ENCODE peak calls at places on chromosomes 3 and 15, in ten cellular contexts. One of them, this sample, is unnamed.

GRCh38 chr3:188956839-188957489 is 214.8 kb upstream of the TPRG1 start:
- DNase-seq in NCI-H1436: peak; percentile 59
- DNase-seq in iris pigment epithelial cell: peak; percentile 76
- DNase-seq in stimulated activated CD8-positive, alpha-beta memory T cell treated with anti-CD3 and anti-CD28 coated beads, Interleukin-12 subunit alpha, Interleukin-12 subunit beta, amount 100 ng/mL, for 1 hour: no peak
- DNase-seq in progenitor cell of endocrine pancreas: no peak
- DNase-seq in NCI-H526: no peak
- DNase-seq in LoVo: peak; percentile 64
- DNase-seq in CD8-positive, alpha-beta T cell: no peak
- DNase-seq in T-helper 1 cell: no peak
- DNase-seq in HTR-8/SVneo: peak; percentile 45
- DNase-seq in this sample: peak; percentile 56

GRCh38 chr3:57927916-57928315 is 80.3 kb upstream of the FLNB start:
- DNase-seq in NCI-H1436: no peak
- DNase-seq in iris pigment epithelial cell: peak; percentile 45
- DNase-seq in stimulated activated CD8-positive, alpha-beta memory T cell treated with anti-CD3 and anti-CD28 coated beads, Interleukin-12 subunit alpha, Interleukin-12 subunit beta, amount 100 ng/mL, for 1 hour: no peak
- DNase-seq in progenitor cell of endocrine pancreas: no peak
- DNase-seq in NCI-H526: no peak
- DNase-seq in LoVo: no peak
- DNase-seq in CD8-positive, alpha-beta T cell: no peak
- DNase-seq in T-helper 1 cell: no peak
- DNase-seq in HTR-8/SVneo: no peak
- DNase-seq in this sample: no peak

GRCh38 chr15:86040360-86041095 is 39.1 kb upstream of the AGBL1 start:
- DNase-seq in NCI-H1436: no peak
- DNase-seq in iris pigment epithelial cell: no peak
- DNase-seq in stimulated activated CD8-positive, alpha-beta memory T cell treated with anti-CD3 and anti-CD28 coated beads, Interleukin-12 subunit alpha, Interleukin-12 subunit beta, amount 100 ng/mL, for 1 hour: no peak
- DNase-seq in progenitor cell of endocrine pancreas: no peak
- DNase-seq in NCI-H526: no peak
- DNase-seq in LoVo: no peak
- DNase-seq in CD8-positive, alpha-beta T cell: no peak
- DNase-seq in T-helper 1 cell: no peak
- DNase-seq in HTR-8/SVneo: no peak
- DNase-seq in this sample: no peak

GRCh38 chr15:48563944-48564343 is 81.6 kb downstream of the FBN1 start:
- DNase-seq in NCI-H1436: no peak
- DNase-seq in iris pigment epithelial cell: peak; percentile 51
- DNase-seq in stimulated activated CD8-positive, alpha-beta memory T cell treated with anti-CD3 and anti-CD28 coated beads, Interleukin-12 subunit alpha, Interleukin-12 subunit beta, amount 100 ng/mL, for 1 hour: no peak
- DNase-seq in progenitor cell of endocrine pancreas: no peak
- DNase-seq in NCI-H526: no peak
- DNase-seq in LoVo: no peak
- DNase-seq in CD8-positive, alpha-beta T cell: no peak
- DNase-seq in T-helper 1 cell: no peak
- DNase-seq in HTR-8/SVneo: no peak
- DNase-seq in this sample: no peak

GRCh38 chr15:58228708-58229107 is 90.5 kb downstream of the AQP9 start:
- DNase-seq in NCI-H1436: no peak
- DNase-seq in iris pigment epithelial cell: peak; percentile 73
- DNase-seq in stimulated activated CD8-positive, alpha-beta memory T cell treated with anti-CD3 and anti-CD28 coated beads, Interleukin-12 subunit alpha, Interleukin-12 subunit beta, amount 100 ng/mL, for 1 hour: no peak
- DNase-seq in progenitor cell of endocrine pancreas: no peak
- DNase-seq in NCI-H526: no peak
- DNase-seq in LoVo: no peak
- DNase-seq in CD8-positive, alpha-beta T cell: no peak
- DNase-seq in T-helper 1 cell: no peak
- DNase-seq in HTR-8/SVneo: no peak
- DNase-seq in this sample: no peak

GRCh38 chr15:62419206-62419605 is 254.1 kb upstream of the C2CD4B start:
- DNase-seq in NCI-H1436: no peak
- DNase-seq in iris pigment epithelial cell: no peak
- DNase-seq in stimulated activated CD8-positive, alpha-beta memory T cell treated with anti-CD3 and anti-CD28 coated beads, Interleukin-12 subunit alpha, Interleukin-12 subunit beta, amount 100 ng/mL, for 1 hour: no peak
- DNase-seq in progenitor cell of endocrine pancreas: no peak
- DNase-seq in NCI-H526: no peak
- DNase-seq in LoVo: no peak
- DNase-seq in CD8-positive, alpha-beta T cell: no peak
- DNase-seq in T-helper 1 cell: no peak
- DNase-seq in HTR-8/SVneo: no peak
- DNase-seq in this sample: no peak

GRCh38 chr3:127855246-127855645 is 32.9 kb upstream of the MGLL start:
- DNase-seq in NCI-H1436: no peak
- DNase-seq in iris pigment epithelial cell: no peak
- DNase-seq in stimulated activated CD8-positive, alpha-beta memory T cell treated with anti-CD3 and anti-CD28 coated beads, Interleukin-12 subunit alpha, Interleukin-12 subunit beta, amount 100 ng/mL, for 1 hour: no peak
- DNase-seq in progenitor cell of endocrine pancreas: no peak
- DNase-seq in NCI-H526: no peak
- DNase-seq in LoVo: no peak
- DNase-seq in CD8-positive, alpha-beta T cell: no peak
- DNase-seq in T-helper 1 cell: no peak
- DNase-seq in HTR-8/SVneo: no peak
- DNase-seq in this sample: no peak

GRCh38 chr15:80533934-80534333 is 129.8 kb downstream of the ARNT2 start:
- DNase-seq in NCI-H1436: no peak
- DNase-seq in iris pigment epithelial cell: no peak
- DNase-seq in stimulated activated CD8-positive, alpha-beta memory T cell treated with anti-CD3 and anti-CD28 coated beads, Interleukin-12 subunit alpha, Interleukin-12 subunit beta, amount 100 ng/mL, for 1 hour: no peak
- DNase-seq in progenitor cell of endocrine pancreas: no peak
- DNase-seq in NCI-H526: no peak
- DNase-seq in LoVo: no peak
- DNase-seq in CD8-positive, alpha-beta T cell: no peak
- DNase-seq in T-helper 1 cell: no peak
- DNase-seq in HTR-8/SVneo: no peak
- DNase-seq in this sample: no peak

GRCh38 chr3:58260733-58261132 is 23.1 kb downstream of the ABHD6 start:
- DNase-seq in NCI-H1436: no peak
- DNase-seq in iris pigment epithelial cell: peak; percentile 59
- DNase-seq in stimulated activated CD8-positive, alpha-beta memory T cell treated with anti-CD3 and anti-CD28 coated beads, Interleukin-12 subunit alpha, Interleukin-12 subunit beta, amount 100 ng/mL, for 1 hour: no peak
- DNase-seq in progenitor cell of endocrine pancreas: no peak
- DNase-seq in NCI-H526: no peak
- DNase-seq in LoVo: no peak
- DNase-seq in CD8-positive, alpha-beta T cell: no peak
- DNase-seq in T-helper 1 cell: no peak
- DNase-seq in HTR-8/SVneo: no peak
- DNase-seq in this sample: no peak

GRCh38 chr3:535566-536416 is 339.2 kb downstream of the CHL1 start:
- DNase-seq in NCI-H1436: peak; percentile 49
- DNase-seq in iris pigment epithelial cell: no peak
- DNase-seq in stimulated activated CD8-positive, alpha-beta memory T cell treated with anti-CD3 and anti-CD28 coated beads, Interleukin-12 subunit alpha, Interleukin-12 subunit beta, amount 100 ng/mL, for 1 hour: no peak
- DNase-seq in progenitor cell of endocrine pancreas: peak; percentile 30
- DNase-seq in NCI-H526: no peak
- DNase-seq in LoVo: no peak
- DNase-seq in CD8-positive, alpha-beta T cell: no peak
- DNase-seq in T-helper 1 cell: no peak
- DNase-seq in HTR-8/SVneo: no peak
- DNase-seq in this sample: no peak

GRCh38 chr15:87672309-87672897 is 584.1 kb downstream of the NTRK3 start:
- DNase-seq in NCI-H1436: no peak
- DNase-seq in iris pigment epithelial cell: peak; percentile 15
- DNase-seq in stimulated activated CD8-positive, alpha-beta memory T cell treated with anti-CD3 and anti-CD28 coated beads, Interleukin-12 subunit alpha, Interleukin-12 subunit beta, amount 100 ng/mL, for 1 hour: no peak
- DNase-seq in progenitor cell of endocrine pancreas: peak; percentile 11
- DNase-seq in NCI-H526: peak; percentile 14
- DNase-seq in LoVo: no peak
- DNase-seq in CD8-positive, alpha-beta T cell: no peak
- DNase-seq in T-helper 1 cell: no peak
- DNase-seq in HTR-8/SVneo: peak; percentile 27
- DNase-seq in this sample: peak; percentile 17

GRCh38 chr15:69973102-69973714 is 124.5 kb downstream of the TLE3 start:
- DNase-seq in NCI-H1436: no peak
- DNase-seq in iris pigment epithelial cell: peak; percentile 61
- DNase-seq in stimulated activated CD8-positive, alpha-beta memory T cell treated with anti-CD3 and anti-CD28 coated beads, Interleukin-12 subunit alpha, Interleukin-12 subunit beta, amount 100 ng/mL, for 1 hour: no peak
- DNase-seq in progenitor cell of endocrine pancreas: no peak
- DNase-seq in NCI-H526: no peak
- DNase-seq in LoVo: peak; percentile 71
- DNase-seq in CD8-positive, alpha-beta T cell: peak; percentile 17
- DNase-seq in T-helper 1 cell: no peak
- DNase-seq in HTR-8/SVneo: peak; percentile 77
- DNase-seq in this sample: no peak

GRCh38 chr15:63465104-63465503 is 39.3 kb upstream of the USP3 start:
- DNase-seq in NCI-H1436: no peak
- DNase-seq in iris pigment epithelial cell: peak; percentile 54
- DNase-seq in stimulated activated CD8-positive, alpha-beta memory T cell treated with anti-CD3 and anti-CD28 coated beads, Interleukin-12 subunit alpha, Interleukin-12 subunit beta, amount 100 ng/mL, for 1 hour: no peak
- DNase-seq in progenitor cell of endocrine pancreas: no peak
- DNase-seq in NCI-H526: peak; percentile 63
- DNase-seq in LoVo: no peak
- DNase-seq in CD8-positive, alpha-beta T cell: no peak
- DNase-seq in T-helper 1 cell: no peak
- DNase-seq in HTR-8/SVneo: no peak
- DNase-seq in this sample: no peak

GRCh38 chr3:72139316-72139715 is 354.4 kb upstream of the PROK2 start:
- DNase-seq in NCI-H1436: no peak
- DNase-seq in iris pigment epithelial cell: no peak
- DNase-seq in stimulated activated CD8-positive, alpha-beta memory T cell treated with anti-CD3 and anti-CD28 coated beads, Interleukin-12 subunit alpha, Interleukin-12 subunit beta, amount 100 ng/mL, for 1 hour: no peak
- DNase-seq in progenitor cell of endocrine pancreas: no peak
- DNase-seq in NCI-H526: no peak
- DNase-seq in LoVo: no peak
- DNase-seq in CD8-positive, alpha-beta T cell: no peak
- DNase-seq in T-helper 1 cell: no peak
- DNase-seq in HTR-8/SVneo: no peak
- DNase-seq in this sample: no peak

GRCh38 chr3:54358969-54359648 is 236.8 kb downstream of the CACNA2D3 start:
- DNase-seq in NCI-H1436: no peak
- DNase-seq in iris pigment epithelial cell: no peak
- DNase-seq in stimulated activated CD8-positive, alpha-beta memory T cell treated with anti-CD3 and anti-CD28 coated beads, Interleukin-12 subunit alpha, Interleukin-12 subunit beta, amount 100 ng/mL, for 1 hour: no peak
- DNase-seq in progenitor cell of endocrine pancreas: no peak
- DNase-seq in NCI-H526: no peak
- DNase-seq in LoVo: no peak
- DNase-seq in CD8-positive, alpha-beta T cell: no peak
- DNase-seq in T-helper 1 cell: no peak
- DNase-seq in HTR-8/SVneo: no peak
- DNase-seq in this sample: peak; percentile 2

GRCh38 chr15:43881944-43882343 is 55.1 kb downstream of the WDR76 start:
- DNase-seq in NCI-H1436: no peak
- DNase-seq in iris pigment epithelial cell: peak; percentile 6
- DNase-seq in stimulated activated CD8-positive, alpha-beta memory T cell treated with anti-CD3 and anti-CD28 coated beads, Interleukin-12 subunit alpha, Interleukin-12 subunit beta, amount 100 ng/mL, for 1 hour: no peak
- DNase-seq in progenitor cell of endocrine pancreas: no peak
- DNase-seq in NCI-H526: no peak
- DNase-seq in LoVo: no peak
- DNase-seq in CD8-positive, alpha-beta T cell: no peak
- DNase-seq in T-helper 1 cell: no peak
- DNase-seq in HTR-8/SVneo: no peak
- DNase-seq in this sample: no peak

GRCh38 chr15:78943692-78944091 is 1.2 kb downstream of the CTSH start:
- DNase-seq in NCI-H1436: no peak
- DNase-seq in iris pigment epithelial cell: no peak
- DNase-seq in stimulated activated CD8-positive, alpha-beta memory T cell treated with anti-CD3 and anti-CD28 coated beads, Interleukin-12 subunit alpha, Interleukin-12 subunit beta, amount 100 ng/mL, for 1 hour: no peak
- DNase-seq in progenitor cell of endocrine pancreas: no peak
- DNase-seq in NCI-H526: no peak
- DNase-seq in LoVo: no peak
- DNase-seq in CD8-positive, alpha-beta T cell: no peak
- DNase-seq in T-helper 1 cell: no peak
- DNase-seq in HTR-8/SVneo: no peak
- DNase-seq in this sample: no peak

GRCh38 chr15:69034352-69034751 is 19.9 kb downstream of the NOX5 start:
- DNase-seq in NCI-H1436: no peak
- DNase-seq in iris pigment epithelial cell: peak; percentile 87
- DNase-seq in stimulated activated CD8-positive, alpha-beta memory T cell treated with anti-CD3 and anti-CD28 coated beads, Interleukin-12 subunit alpha, Interleukin-12 subunit beta, amount 100 ng/mL, for 1 hour: no peak
- DNase-seq in progenitor cell of endocrine pancreas: no peak
- DNase-seq in NCI-H526: no peak
- DNase-seq in LoVo: no peak
- DNase-seq in CD8-positive, alpha-beta T cell: no peak
- DNase-seq in T-helper 1 cell: no peak
- DNase-seq in HTR-8/SVneo: peak; percentile 60
- DNase-seq in this sample: no peak